ENCODE peak calls at places on chromosomes 7 and 10, in six cellular contexts. T, Z, Q, U, N and X are unnamed samples.

GRCh38 chr7:46844486-46844885 is 737.4 kb downstream of the TNS3 start:
- DNase-seq in Q (no peak), T (no peak), N (no peak), U (no peak), Z (no peak), X (no peak)

GRCh38 chr10:130400890-130401289 is 264.7 kb downstream of the GLRX3 start:
- DNase-seq in U (no peak), Z (no peak), T (no peak), N (no peak), Q (no peak), X (no peak)

GRCh38 chr10:44343836-44344235 is 41.1 kb downstream of the CXCL12 start:
- DNase-seq in N (no peak), T (no peak), Z (no peak), U (peak), Q (no peak), X (peak)

GRCh38 chr10:18713077-18713476 is 53.8 kb downstream of the ARL5B start:
- DNase-seq in Q (no peak), N (no peak), Z (peak), T (peak), U (no peak), X (no peak)

GRCh38 chr7:24756989-24757798 is at the start of gene GSDME:
- DNase-seq in Q (peak), U (peak), N (peak), Z (peak), T (peak), X (peak)

GRCh38 chr7:36583318-36583717 is 141.0 kb downstream of the AOAH start:
- DNase-seq in Z (no peak), N (no peak), T (no peak), U (no peak), Q (no peak), X (no peak)

GRCh38 chr7:138396251-138397070 is 63.6 kb upstream of the TRIM24 start:
- DNase-seq in Q (no peak), T (peak), Z (peak), U (peak), N (peak), X (no peak)

GRCh38 chr7:87151002-87151505 is 1.2 kb upstream of the DMTF1 start:
- DNase-seq in T (no peak), Z (no peak), Q (no peak), N (no peak), U (no peak), X (no peak)

GRCh38 chr7:141320287-141320686 is 230.9 kb upstream of the AGK start:
- DNase-seq in Z (no peak), Q (no peak), U (no peak), T (no peak), N (no peak), X (no peak)

GRCh38 chr10:14623931-14624330 is 150.8 kb downstream of the FAM107B start:
- DNase-seq in T (no peak), Q (no peak), N (no peak), Z (no peak), U (no peak), X (no peak)

GRCh38 chr7:43649755-43650274 is 66.9 kb downstream of the STK17A start:
- DNase-seq in Q (no peak), T (no peak), N (peak), Z (no peak), U (no peak), X (no peak)

GRCh38 chr10:97844672-97845071 is 5.0 kb upstream of the GOLGA7B start:
- DNase-seq in Q (no peak), Z (no peak), U (no peak), T (no peak), N (no peak), X (no peak)

GRCh38 chr10:133013478-133013877 is 71.1 kb upstream of the CFAP46 start:
- DNase-seq in U (peak), Q (no peak), Z (no peak), T (no peak), N (peak), X (no peak)

GRCh38 chr10:31071232-31071999 is 39.8 kb upstream of the ZNF438 start:
- DNase-seq in U (no peak), Z (no peak), N (no peak), Q (no peak), T (no peak), X (no peak)

GRCh38 chr10:37952051-37952815 is 24.2 kb downstream of the ZNF25 start:
- DNase-seq in T (no peak), Z (no peak), U (no peak), N (no peak), Q (no peak), X (no peak)

GRCh38 chr7:8423057-8423456 is 10.4 kb upstream of the NXPH1 start:
- DNase-seq in Z (no peak), T (no peak), U (no peak), N (no peak), Q (no peak), X (no peak)

GRCh38 chr10:47253651-47254375 is 46.2 kb upstream of the GDF10 start:
- DNase-seq in Q (no peak), T (no peak), U (no peak), Z (no peak), N (peak), X (no peak)

GRCh38 chr7:94286111-94286510 is 108.6 kb upstream of the COL1A2 start:
- DNase-seq in U (no peak), Q (no peak), T (no peak), N (no peak), Z (no peak), X (no peak)

GRCh38 chr7:84009051-84009450 is 185.5 kb downstream of the SEMA3A start:
- DNase-seq in Z (no peak), U (no peak), Q (no peak), N (no peak), T (no peak), X (no peak)

GRCh38 chr10:96988421-96988820 is 156.3 kb downstream of the LCOR start:
- DNase-seq in U (no peak), T (no peak), N (no peak), Z (no peak), Q (no peak), X (no peak)

GRCh38 chr10:110215751-110216150 is 8.3 kb downstream of the MXI1 start:
- DNase-seq in Z (no peak), Q (no peak), T (no peak), U (no peak), N (no peak), X (no peak)

GRCh38 chr7:137961200-137962177 is 40.4 kb downstream of the CREB3L2 start:
- DNase-seq in Q (no peak), U (no peak), Z (no peak), N (no peak), T (no peak), X (no peak)

GRCh38 chr10:91700788-91701444 is 68.0 kb upstream of the PPP1R3C start:
- DNase-seq in T (no peak), N (no peak), Q (no peak), Z (no peak), U (no peak), X (no peak)

GRCh38 chr7:144824360-144824759 is 11.5 kb downstream of the TPK1 start:
- DNase-seq in T (no peak), U (no peak), Z (no peak), N (no peak), Q (no peak), X (no peak)

GRCh38 chr10:15342970-15343369 is 28.1 kb downstream of the FAM171A1 start:
- DNase-seq in T (no peak), N (no peak), U (no peak), Q (no peak), Z (no peak), X (no peak)

GRCh38 chr7:75762350-75762917 is 9.6 kb downstream of the CCL26 start:
- DNase-seq in U (no peak), T (peak), N (no peak), Q (peak), Z (peak), X (no peak)

GRCh38 chr7:137734221-137734620 is 112.6 kb downstream of the DGKI start:
- DNase-seq in Q (no peak), Z (no peak), T (no peak), U (no peak), N (no peak), X (no peak)

GRCh38 chr10:89653410-89653828 is 8.4 kb upstream of the PANK1 start:
- DNase-seq in Z (no peak), T (peak), U (no peak), Q (no peak), N (no peak), X (no peak)

GRCh38 chr7:99143853-99144672 is at the start of gene SMURF1:
- DNase-seq in Z (peak), T (peak), Q (peak), N (peak), U (peak), X (peak)

GRCh38 chr7:16397497-16398210 is 23.7 kb downstream of the CRPPA start:
- DNase-seq in Q (no peak), N (no peak), T (no peak), U (no peak), Z (no peak), X (no peak)
- TF ChIP-seq EP300 in Q (no peak), N (no peak), T (no peak), U (no peak), Z (no peak), X (no peak)

DNA sequence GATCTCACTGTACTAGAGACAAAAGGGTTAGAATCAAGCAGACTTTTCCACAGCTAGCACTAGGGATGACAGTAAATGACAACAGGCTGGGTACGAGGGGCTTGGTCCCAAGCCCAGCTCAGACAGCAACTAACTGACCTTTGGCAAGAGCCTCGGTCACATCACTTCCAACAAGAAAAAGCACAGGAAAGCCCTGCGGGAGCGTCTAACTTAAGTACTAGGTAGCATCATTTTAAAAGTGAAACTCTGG is 22.8 kb downstream of the CALML3 start:
- DNase-seq in T (no peak), Q (no peak), N (no peak), Z (no peak), U (no peak), X (no peak)
- H3K27ac ChIP-seq in T (peak), Q (no peak), N (peak), Z (peak), U (peak), X (peak)

DNA sequence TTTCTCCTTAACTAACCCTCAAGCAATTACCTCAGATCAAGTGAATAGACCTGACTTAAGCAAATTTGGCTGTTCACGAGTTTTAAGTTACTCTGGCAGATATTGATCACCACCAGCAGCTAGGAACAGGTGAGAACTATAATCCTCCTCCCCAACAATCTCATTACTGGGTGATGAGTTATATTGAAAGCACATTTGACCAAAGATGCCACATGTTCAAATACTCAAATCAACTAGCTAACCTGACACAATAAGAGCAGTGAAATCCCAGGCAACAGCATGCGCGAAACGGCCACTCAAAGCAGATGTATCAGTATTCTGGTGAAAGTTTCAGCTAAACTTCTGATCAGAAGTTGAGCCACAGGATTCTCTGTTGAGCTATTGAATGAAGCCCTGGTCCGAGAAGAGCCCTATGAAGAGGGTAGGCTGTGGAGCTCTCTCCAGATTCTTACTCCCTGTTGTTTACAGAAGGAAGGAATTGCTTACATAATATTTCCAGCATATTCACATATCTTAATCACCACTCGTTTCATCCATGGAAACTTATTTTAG is 52.6 kb downstream of the CAV1 start:
- DNase-seq in Q (no peak), N (no peak), Z (no peak), U (no peak), T (no peak), X (no peak)
- TF ChIP-seq EP300 in Q (no peak), N (no peak), Z (no peak), U (no peak), T (no peak), X (no peak)

DNA sequence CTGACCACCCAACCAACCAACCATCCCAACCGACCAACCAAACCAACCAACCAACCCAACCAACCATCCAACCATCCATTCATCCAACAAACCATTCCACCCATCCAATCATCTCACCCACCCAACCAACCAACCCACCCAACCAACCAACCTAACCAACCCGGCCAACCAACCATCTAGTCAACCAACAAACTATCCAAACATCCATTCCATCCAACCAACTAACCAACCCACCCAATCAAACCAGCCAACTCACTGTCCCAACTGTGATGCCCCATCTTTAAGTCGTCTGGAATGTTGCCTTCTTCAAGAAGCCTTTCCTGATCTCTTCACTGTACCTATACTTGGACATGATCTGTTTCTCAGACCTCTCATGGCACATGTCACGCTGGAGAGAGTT is 31.6 kb downstream of the MINDY4 start:
- DNase-seq in U (no peak), Q (no peak), T (no peak), Z (no peak), N (no peak), X (no peak)
- H3K27ac ChIP-seq in U (no peak), Q (no peak), T (no peak), Z (no peak), N (no peak), X (no peak)

GRCh38 chr10:119658274-119658673 is 7.1 kb downstream of the BAG3 start:
- DNase-seq in T (peak), N (peak), Z (peak), Q (no peak), U (peak), X (peak)

GRCh38 chr10:119659951-119660350 is 8.8 kb downstream of the BAG3 start:
- DNase-seq in Q (no peak), T (peak), U (no peak), Z (no peak), N (no peak), X (no peak)

GRCh38 chr10:119655566-119656001 is 4.4 kb downstream of the BAG3 start:
- DNase-seq in N (peak), Z (no peak), Q (peak), T (no peak), U (peak), X (no peak)

GRCh38 chr10:119656760-119657159 is 5.6 kb downstream of the BAG3 start:
- DNase-seq in U (no peak), T (no peak), Z (no peak), N (no peak), Q (no peak), X (no peak)

DNA sequence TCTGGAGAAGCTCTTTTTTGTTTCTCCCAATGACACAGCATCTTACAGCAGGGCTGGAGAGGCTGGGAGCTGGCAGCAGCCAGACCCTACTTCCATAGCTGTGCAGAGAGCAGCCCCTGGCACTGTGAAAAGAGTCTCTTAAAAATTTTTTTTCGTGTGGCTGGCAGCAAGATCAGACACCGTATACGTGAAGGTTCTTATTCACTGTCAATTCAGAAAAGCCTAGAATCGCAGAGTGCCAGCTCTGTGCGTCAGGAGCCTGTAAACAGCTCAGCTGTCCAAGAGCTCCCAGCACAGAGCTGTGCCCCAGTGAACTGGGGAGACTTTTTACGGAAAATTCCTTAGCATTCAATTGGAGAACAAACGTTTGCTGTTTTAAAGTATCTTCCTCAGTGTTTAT is 6.5 kb downstream of the BAG3 start:
- DNase-seq in N (peak), Q (no peak), Z (no peak), U (no peak), T (no peak), X (no peak)
- TF ChIP-seq EP300 in N (no peak), Q (no peak), Z (no peak), U (peak), T (no peak), X (no peak)